ENCODE peak calls at places on chromosomes 2 and 18, in five cellular contexts. Q is pancreas; E is stimulated activated CD4-positive, alpha-beta T cell treated with anti-CD3 and anti-CD28 coated beads, Interleukin-2, amount 100 ng/mL, for 24 hours; I is stimulated activated CD8-positive, alpha-beta memory T cell treated with anti-CD3 and anti-CD28 coated beads, Interleukin-12 subunit alpha, Interleukin-12 subunit beta, amount 100 ng/mL, for 4 hours; Y is NCI-H446. O is an unnamed sample.

GRCh38 chr18:12928149-12928548 is 19.7 kb upstream of the SEH1L start:
- DNase-seq in Q (no peak), E (no peak), I (no peak), Y (no peak), O (no peak)

GRCh38 chr2:35410431-35411061 is 945.0 kb upstream of the CRIM1 start:
- DNase-seq in Q (peak), E (peak), I (no peak), Y (no peak), O (peak)

GRCh38 chr2:164850235-164850634 is 8.6 kb upstream of the COBLL1 start:
- DNase-seq in Q (no peak), E (no peak), I (no peak), Y (no peak), O (no peak)

GRCh38 chr2:102256281-102256680 is 55.1 kb upstream of the IL1RL1 start:
- DNase-seq in Q (no peak), E (no peak), I (no peak), Y (no peak), O (no peak)

GRCh38 chr2:37568565-37568964 is 102.9 kb downstream of the CDC42EP3 start:
- DNase-seq in Q (no peak), E (no peak), I (no peak), Y (no peak), O (no peak)

GRCh38 chr2:53646788-53647187 is 120.8 kb upstream of the CHAC2 start:
- DNase-seq in Q (no peak), E (no peak), I (no peak), Y (no peak), O (no peak)

GRCh38 chr2:14722919-14723559 is 90.5 kb downstream of the LRATD1 start:
- DNase-seq in Q (no peak), E (no peak), I (no peak), Y (no peak), O (no peak)

GRCh38 chr2:217890445-217890844 is 112.3 kb downstream of the TNS1 start:
- DNase-seq in Q (no peak), E (no peak), I (no peak), Y (no peak), O (peak)

GRCh38 chr2:27308359-27308875 is at the start of gene UCN:
- DNase-seq in Q (peak), E (no peak), I (no peak), Y (no peak), O (peak)

GRCh38 chr2:113077921-113078320 is 10.2 kb downstream of the IL1F10 start:
- DNase-seq in Q (no peak), E (no peak), I (no peak), Y (no peak), O (no peak)

GRCh38 chr2:215929602-215930335 is 83.6 kb downstream of the MREG start:
- DNase-seq in Q (no peak), E (no peak), I (no peak), Y (no peak), O (no peak)

GRCh38 chr2:136505462-136505861 is 259.9 kb upstream of the THSD7B start:
- DNase-seq in Q (no peak), E (no peak), I (no peak), Y (no peak), O (no peak)

GRCh38 chr2:215060851-215061541 is 77.4 kb downstream of the ABCA12 start:
- DNase-seq in Q (no peak), E (no peak), I (no peak), Y (peak), O (peak)

GRCh38 chr18:35939166-35939565 is 33.3 kb upstream of the RMP24 start:
- DNase-seq in Q (no peak), E (no peak), I (no peak), Y (no peak), O (peak)

GRCh38 chr2:162885281-162886070 is 46.9 kb upstream of the KCNH7 start:
- DNase-seq in Q (no peak), E (no peak), I (no peak), Y (no peak), O (peak)